ENCODE peak calls at places on chromosome 14, in ten cellular contexts. F, J, Z, N, G, V, D, X, L and W are unnamed samples.

GRCh38 chr14:68843471-68844209 is 50.8 kb upstream of the ZFP36L1 start:
- DNase-seq in Z (peak; percentile 81), G (peak; percentile 84), X (peak; percentile 79), L (peak; percentile 54), V (peak; percentile 71), D (peak; percentile 83), F (peak; percentile 77), J (peak; percentile 50), N (peak; percentile 88), W (peak; percentile 96)

GRCh38 chr14:53596845-53597525 is 359.6 kb downstream of the BMP4 start:
- DNase-seq in N (no peak), D (no peak), J (no peak), X (no peak), L (no peak), F (no peak), V (no peak), Z (no peak), G (no peak), W (no peak)

GRCh38 chr14:68474741-68475140 is 318.1 kb downstream of the ZFP36L1 start:
- DNase-seq in Z (no peak), D (no peak), F (no peak), X (no peak), L (no peak), N (no peak), J (no peak), G (no peak), V (no peak), W (no peak)

GRCh38 chr14:89330236-89331002 is 86.6 kb downstream of the FOXN3 start:
- DNase-seq in V (peak; percentile 36), F (no peak), Z (no peak), X (no peak), G (no peak), N (peak; percentile 69), J (no peak), D (peak; percentile 70), L (no peak), W (no peak)

GRCh38 chr14:59454131-59454530 is 11.0 kb downstream of the GPR135 start:
- DNase-seq in X (no peak), J (no peak), F (no peak), L (no peak), V (no peak), D (no peak), N (no peak), Z (no peak), G (no peak), W (no peak)

GRCh38 chr14:84975503-84975902 is 554.4 kb upstream of the FLRT2 start:
- DNase-seq in D (no peak), X (no peak), G (no peak), Z (no peak), N (no peak), L (no peak), J (no peak), F (no peak), V (no peak), W (no peak)

GRCh38 chr14:81323621-81324400 is 76.3 kb downstream of the STON2 start:
- DNase-seq in F (peak; percentile 94), D (no peak), J (peak; percentile 74), N (no peak), L (no peak), X (no peak), V (peak; percentile 37), Z (peak; percentile 54), G (no peak), W (no peak)

GRCh38 chr14:69101331-69101826 is 51.5 kb downstream of the DCAF5 start:
- DNase-seq in F (peak; percentile 74), D (peak; percentile 48), L (no peak), X (no peak), J (no peak), V (no peak), G (no peak), N (no peak), Z (no peak), W (no peak)

GRCh38 chr14:102221026-102221425 is 81.3 kb downstream of the WDR20 start:
- DNase-seq in G (no peak), V (no peak), N (no peak), X (no peak), J (no peak), D (no peak), F (peak; percentile 68), L (no peak), Z (no peak), W (no peak)

GRCh38 chr14:64994540-64994939 is 7.8 kb downstream of the FNTB start:
- DNase-seq in L (no peak), G (no peak), F (no peak), J (no peak), X (no peak), V (no peak), N (no peak), Z (no peak), D (no peak), W (no peak)

GRCh38 chr14:104532191-104532555 is 47.4 kb upstream of the C14orf180 start:
- DNase-seq in F (no peak), D (no peak), X (no peak), J (no peak), L (no peak), G (no peak), N (no peak), V (no peak), Z (no peak), W (no peak)

GRCh38 chr14:104531421-104532190 is 48.0 kb upstream of the C14orf180 start:
- DNase-seq in J (no peak), F (no peak), G (no peak), N (no peak), L (no peak), D (no peak), X (no peak), V (no peak), Z (no peak), W (no peak)

GRCh38 chr14:104527857-104528459 is 51.6 kb upstream of the C14orf180 start:
- DNase-seq in F (no peak), L (no peak), X (no peak), D (no peak), J (no peak), V (no peak), Z (no peak), G (no peak), N (no peak), W (no peak)

GRCh38 chr14:104528496-104528895 is 51.1 kb upstream of the C14orf180 start:
- DNase-seq in X (no peak), D (no peak), Z (no peak), L (no peak), N (no peak), G (no peak), V (no peak), F (no peak), J (no peak), W (no peak)

DNA sequence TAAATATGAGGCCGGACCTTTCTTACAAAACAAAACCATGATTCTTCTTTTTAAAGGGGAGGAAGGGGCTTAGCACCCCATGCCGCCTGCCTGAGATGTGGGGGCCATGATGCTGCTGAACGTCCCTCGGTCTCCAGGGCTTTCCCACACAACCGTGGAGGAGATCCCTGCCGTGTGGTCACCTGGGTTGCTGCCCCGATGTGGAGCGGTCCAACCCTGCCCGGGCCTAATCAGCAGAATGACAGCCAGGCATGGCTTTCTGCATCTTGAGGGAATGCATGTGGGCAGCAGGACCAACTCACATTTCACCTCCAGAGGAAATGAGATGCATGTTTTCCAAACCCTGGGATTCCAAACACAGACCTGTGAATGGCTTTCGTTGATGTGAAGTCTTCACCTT is 48.9 kb upstream of the C14orf180 start:
- DNase-seq in D (no peak), X (no peak), F (no peak), J (no peak), G (no peak), N (no peak), Z (no peak), V (no peak), L (no peak), W (no peak)
- H3K4me3 ChIP-seq in D (no peak overlapping the region), X (no peak overlapping the region), F (no peak overlapping the region), J (no peak overlapping the region), G (no peak overlapping the region), N (no peak overlapping the region), Z (no peak overlapping the region), V (no peak overlapping the region), L (no peak overlapping the region), W (no peak overlapping the region)

DNA sequence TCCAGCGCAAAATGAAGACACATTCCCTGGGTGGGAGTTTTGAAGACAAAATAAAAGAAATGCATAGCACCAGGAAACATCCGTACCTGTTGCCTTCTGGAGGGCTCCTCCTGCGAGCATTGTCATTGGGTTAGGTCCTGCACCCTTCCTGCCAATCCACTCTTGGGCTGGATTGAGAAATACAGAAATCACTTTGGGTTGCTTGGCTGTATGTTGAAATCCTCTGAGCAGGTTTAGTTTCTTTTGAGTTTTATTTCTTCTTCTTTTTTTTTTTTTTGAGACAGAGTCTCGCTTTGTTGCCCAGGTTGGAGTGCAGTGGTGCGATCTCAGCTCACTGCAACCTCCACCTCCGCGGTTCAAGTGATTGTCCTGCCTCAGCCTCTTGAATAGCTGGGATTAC is 67.6 kb downstream of the ARF6 start:
- DNase-seq in D (no peak), G (no peak), V (no peak), N (no peak), Z (no peak), J (no peak), X (no peak), F (no peak), L (no peak), W (no peak)
- H3K4me1 ChIP-seq in D (no peaks in the 10 kb centered on the region), G (no peaks in the 10 kb centered on the region), V (no peaks in the 10 kb centered on the region), N (no peaks in the 10 kb centered on the region), Z (peaks cover 6% of the 10 kb centered on the region), J (no peaks in the 10 kb centered on the region), X (no peaks in the 10 kb centered on the region), F (no peaks in the 10 kb centered on the region), L (peaks cover 5% of the 10 kb centered on the region), W (no peaks in the 10 kb centered on the region)

DNA sequence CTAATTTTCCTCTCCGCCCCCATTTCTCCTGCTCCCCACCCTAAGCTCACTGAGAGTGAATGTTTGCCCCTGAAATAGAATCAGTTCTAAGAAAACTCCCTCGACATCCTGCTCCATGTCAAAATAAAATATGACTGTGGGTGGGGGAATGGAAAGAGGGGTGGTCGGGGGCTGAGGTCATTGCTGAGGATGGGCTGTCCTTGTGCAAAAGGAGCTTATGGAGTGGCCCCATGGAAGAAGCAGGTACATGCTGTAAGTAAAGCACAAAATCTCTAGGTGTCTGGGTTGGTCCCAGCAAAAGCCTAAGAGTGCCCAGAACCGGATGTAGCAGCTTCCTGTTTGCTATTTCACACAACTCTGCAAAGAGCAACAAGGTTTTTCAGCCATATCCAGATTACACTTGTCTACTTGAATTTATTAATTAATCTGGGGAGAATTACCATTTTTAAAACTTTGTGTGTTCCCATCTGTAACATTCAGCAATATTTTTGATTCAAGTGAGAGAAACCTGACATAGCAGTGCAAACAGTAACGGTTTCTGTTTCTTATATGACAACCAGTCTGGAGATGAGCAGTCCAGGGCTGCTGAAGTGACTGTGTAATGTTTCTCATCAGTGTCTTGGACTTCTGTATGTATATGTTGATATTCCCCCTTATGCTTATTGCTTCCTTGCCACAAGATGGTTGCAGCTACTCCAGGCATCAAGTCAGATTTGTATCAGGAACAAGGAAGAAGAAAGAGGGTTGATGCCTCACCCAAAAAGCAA is 40.4 kb upstream of the GZMB start:
- DNase-seq in Z (no peak), D (no peak), F (no peak), G (no peak), V (no peak), X (no peak), J (no peak), L (no peak), N (no peak), W (no peak)
- H3K4me3 ChIP-seq in Z (no peak overlapping the region), D (no peak overlapping the region), F (no peak overlapping the region), G (no peak overlapping the region), V (no peak overlapping the region), X (peak overlapping the region; percentile 21), J (no peak overlapping the region), L (peak overlapping the region; percentile 72), N (no peak overlapping the region), W (no peak overlapping the region)

DNA sequence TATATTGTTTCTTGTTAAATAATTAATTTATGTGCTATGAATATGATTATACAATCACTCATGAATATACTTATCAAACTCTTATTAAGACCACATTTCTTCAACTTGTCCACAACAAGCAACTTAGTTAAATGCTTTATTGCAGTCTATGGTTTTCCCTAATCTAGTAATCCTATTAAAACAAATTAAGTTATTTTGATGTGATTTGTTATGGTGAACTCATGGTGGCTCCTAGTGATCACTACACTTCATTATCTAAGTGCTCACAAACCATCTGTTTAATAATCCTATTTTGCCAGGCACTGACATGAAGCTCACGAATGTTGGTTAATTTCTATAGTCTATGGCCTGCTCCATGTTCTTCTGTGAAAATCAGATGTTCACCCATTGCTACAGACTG is 42.9 kb downstream of the INSM2 start:
- DNase-seq in J (no peak), F (no peak), V (no peak), N (no peak), G (no peak), Z (no peak), D (no peak), X (no peak), L (no peak), W (no peak)
- H3K4me1 ChIP-seq in J (no peaks in the 10 kb centered on the region), F (no peaks in the 10 kb centered on the region), V (no peaks in the 10 kb centered on the region), N (peaks cover 5% of the 10 kb centered on the region), G (peaks cover 4% of the 10 kb centered on the region), Z (no peaks in the 10 kb centered on the region), D (no peaks in the 10 kb centered on the region), X (no peaks in the 10 kb centered on the region), L (no peaks in the 10 kb centered on the region), W (no peaks in the 10 kb centered on the region)